ENCODE peak calls at places on chromosomes 7 and 10, in five cellular contexts. One of them, this sample, is unnamed.

GRCh38 chr7:113087278-113087998 is 811 bp upstream of the GPR85 start:
- DNase-seq in breast epithelium: no peak
- DNase-seq in dorsolateral prefrontal cortex: no peak
- DNase-seq in pancreas: no peak
- DNase-seq in IMR-90: peak
- DNase-seq in this sample: no peak

GRCh38 chr7:81457858-81458522 is 311.9 kb downstream of the HGF start:
- DNase-seq in breast epithelium: no peak
- DNase-seq in dorsolateral prefrontal cortex: no peak
- DNase-seq in pancreas: no peak
- DNase-seq in IMR-90: peak
- DNase-seq in this sample: no peak

GRCh38 chr10:96964131-96964530 is 132.0 kb downstream of the LCOR start:
- DNase-seq in breast epithelium: no peak
- DNase-seq in dorsolateral prefrontal cortex: no peak
- DNase-seq in pancreas: no peak
- DNase-seq in IMR-90: no peak
- DNase-seq in this sample: no peak

GRCh38 chr10:133464582-133465031 is 10.9 kb downstream of the SCART1 start:
- DNase-seq in breast epithelium: no peak
- DNase-seq in dorsolateral prefrontal cortex: no peak
- DNase-seq in pancreas: peak
- DNase-seq in IMR-90: no peak
- DNase-seq in this sample: no peak

GRCh38 chr10:122190553-122190952 is 80.5 kb upstream of the BTBD16 start:
- DNase-seq in breast epithelium: no peak
- DNase-seq in dorsolateral prefrontal cortex: no peak
- DNase-seq in pancreas: no peak
- DNase-seq in IMR-90: no peak
- DNase-seq in this sample: no peak

GRCh38 chr10:10096898-10097297 is 920.8 kb upstream of the CELF2 start:
- DNase-seq in breast epithelium: no peak
- DNase-seq in dorsolateral prefrontal cortex: no peak
- DNase-seq in pancreas: no peak
- DNase-seq in IMR-90: no peak
- DNase-seq in this sample: no peak

GRCh38 chr10:95397747-95398146 is 106.9 kb upstream of the PDLIM1 start:
- DNase-seq in breast epithelium: no peak
- DNase-seq in dorsolateral prefrontal cortex: no peak
- DNase-seq in pancreas: no peak
- DNase-seq in IMR-90: no peak
- DNase-seq in this sample: no peak

GRCh38 chr10:11877506-11877905 is 54.4 kb downstream of the PROSER2 start:
- DNase-seq in breast epithelium: no peak
- DNase-seq in dorsolateral prefrontal cortex: no peak
- DNase-seq in pancreas: no peak
- DNase-seq in IMR-90: no peak
- DNase-seq in this sample: no peak

GRCh38 chr7:74582447-74583039 is 75.0 kb upstream of the GTF2I start:
- DNase-seq in breast epithelium: no peak
- DNase-seq in dorsolateral prefrontal cortex: no peak
- DNase-seq in pancreas: no peak
- DNase-seq in IMR-90: no peak
- DNase-seq in this sample: no peak

GRCh38 chr7:74585844-74586243 is 71.7 kb upstream of the GTF2I start:
- DNase-seq in breast epithelium: no peak
- DNase-seq in dorsolateral prefrontal cortex: no peak
- DNase-seq in pancreas: no peak
- DNase-seq in IMR-90: no peak
- DNase-seq in this sample: no peak

GRCh38 chr7:74583630-74584029 is 73.9 kb upstream of the GTF2I start:
- DNase-seq in breast epithelium: no peak
- DNase-seq in dorsolateral prefrontal cortex: no peak
- DNase-seq in pancreas: no peak
- DNase-seq in IMR-90: no peak
- DNase-seq in this sample: no peak

GRCh38 chr7:74586258-74587200 is 71.0 kb upstream of the GTF2I start:
- DNase-seq in breast epithelium: no peak
- DNase-seq in dorsolateral prefrontal cortex: no peak
- DNase-seq in pancreas: no peak
- DNase-seq in IMR-90: no peak
- DNase-seq in this sample: no peak

DNA sequence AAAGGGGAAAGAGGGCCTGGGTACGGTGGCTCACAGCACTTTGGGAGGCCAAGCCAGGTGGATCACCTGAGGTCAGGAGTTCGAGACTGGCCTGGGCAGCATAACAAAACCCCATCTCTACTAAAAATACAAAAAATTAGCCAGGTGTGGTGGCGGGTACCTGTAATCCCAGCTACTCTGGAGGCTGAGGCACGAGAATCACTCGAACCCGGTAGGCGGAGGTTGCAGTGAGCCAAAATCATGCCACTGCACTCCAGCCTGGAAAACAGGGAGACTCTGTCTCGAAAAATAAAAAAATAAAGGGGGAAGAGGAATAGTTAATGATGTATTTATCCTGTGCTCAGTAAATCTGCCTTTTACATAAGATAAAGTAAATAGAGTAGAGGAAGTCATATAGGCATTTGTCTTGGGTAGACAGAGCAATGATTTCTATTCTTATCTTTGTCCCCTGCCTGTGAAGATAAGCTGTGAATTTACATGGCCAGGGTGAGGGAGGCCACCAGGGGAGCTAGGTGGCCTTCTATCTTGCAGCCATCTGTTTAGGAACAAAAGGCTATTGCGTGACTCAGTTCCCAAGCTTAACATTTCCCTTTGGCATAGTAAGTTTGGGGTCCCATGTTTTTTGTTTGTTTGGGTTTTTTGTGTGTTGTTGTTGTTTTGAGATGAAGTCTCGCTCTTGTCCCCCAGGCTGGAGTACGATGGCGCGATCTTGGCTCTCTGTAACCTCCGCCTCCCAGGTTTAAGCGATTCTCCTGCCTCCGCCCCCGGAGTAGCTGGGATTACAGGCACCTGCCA is 73.2 kb upstream of the GTF2I start:
- DNase-seq in breast epithelium: no peak
- DNase-seq in dorsolateral prefrontal cortex: no peak
- DNase-seq in pancreas: no peak
- DNase-seq in IMR-90: no peak
- DNase-seq in this sample: no peak
- TF ChIP-seq CTCF in breast epithelium: no peak
- TF ChIP-seq CTCF in dorsolateral prefrontal cortex: no peak
- TF ChIP-seq CTCF in pancreas: no peak
- TF ChIP-seq CTCF in IMR-90: no peak
- TF ChIP-seq CTCF in this sample: no peak

GRCh38 chr10:71429304-71429703 is 32.6 kb downstream of the CDH23 start:
- DNase-seq in breast epithelium: no peak
- DNase-seq in dorsolateral prefrontal cortex: no peak
- DNase-seq in pancreas: no peak
- DNase-seq in IMR-90: no peak
- DNase-seq in this sample: no peak

GRCh38 chr10:71431216-71431944 is 34.7 kb downstream of the CDH23 start:
- DNase-seq in breast epithelium: no peak
- DNase-seq in dorsolateral prefrontal cortex: no peak
- DNase-seq in pancreas: no peak
- DNase-seq in IMR-90: no peak
- DNase-seq in this sample: no peak

GRCh38 chr10:71427246-71427645 is 30.5 kb downstream of the CDH23 start:
- DNase-seq in breast epithelium: no peak
- DNase-seq in dorsolateral prefrontal cortex: no peak
- DNase-seq in pancreas: no peak
- DNase-seq in IMR-90: no peak
- DNase-seq in this sample: no peak

GRCh38 chr10:71431945-71432905 is 35.5 kb downstream of the CDH23 start:
- DNase-seq in breast epithelium: no peak
- DNase-seq in dorsolateral prefrontal cortex: no peak
- DNase-seq in pancreas: peak
- DNase-seq in IMR-90: no peak
- DNase-seq in this sample: no peak

DNA sequence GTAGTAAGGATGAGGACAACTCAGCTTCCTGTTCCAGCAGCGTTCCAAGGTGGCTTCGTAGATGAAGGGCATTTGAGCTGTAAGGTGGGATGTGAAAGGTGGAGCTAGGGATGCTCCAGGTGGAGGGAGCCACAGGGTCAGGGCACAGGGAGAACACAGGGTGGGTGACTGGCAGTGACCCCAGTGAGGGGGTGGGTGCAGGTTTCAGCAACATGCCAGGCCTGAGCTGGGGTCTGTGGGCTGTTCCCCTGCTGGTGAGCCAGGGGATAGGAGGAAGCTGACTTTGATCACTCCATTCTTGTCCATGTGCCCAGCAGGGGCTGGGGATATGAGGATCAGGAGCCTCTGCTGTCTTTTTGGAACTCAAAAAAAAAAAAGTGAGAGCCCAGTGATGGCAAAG is 33.2 kb downstream of the CDH23 start:
- DNase-seq in breast epithelium: no peak
- DNase-seq in dorsolateral prefrontal cortex: no peak
- DNase-seq in pancreas: no peak
- DNase-seq in IMR-90: no peak
- DNase-seq in this sample: no peak
- TF ChIP-seq CTCF in breast epithelium: no peak
- TF ChIP-seq CTCF in dorsolateral prefrontal cortex: no peak
- TF ChIP-seq CTCF in pancreas: no peak
- TF ChIP-seq CTCF in IMR-90: no peak
- TF ChIP-seq CTCF in this sample: no peak

GRCh38 chr10:119516381-119517234 is 25.9 kb downstream of the RGS10 start:
- DNase-seq in breast epithelium: no peak
- DNase-seq in dorsolateral prefrontal cortex: no peak
- DNase-seq in pancreas: no peak
- DNase-seq in IMR-90: no peak
- DNase-seq in this sample: peak
- TF ChIP-seq CTCF in breast epithelium: no peak
- TF ChIP-seq CTCF in dorsolateral prefrontal cortex: no peak
- TF ChIP-seq CTCF in pancreas: no peak
- TF ChIP-seq CTCF in IMR-90: no peak
- TF ChIP-seq CTCF in this sample: no peak

GRCh38 chr7:51949726-51950644 is 633.4 kb upstream of the COBL start:
- DNase-seq in breast epithelium: no peak
- DNase-seq in dorsolateral prefrontal cortex: no peak
- DNase-seq in pancreas: no peak
- DNase-seq in IMR-90: no peak
- DNase-seq in this sample: no peak
- TF ChIP-seq CTCF in breast epithelium: no peak
- TF ChIP-seq CTCF in dorsolateral prefrontal cortex: no peak
- TF ChIP-seq CTCF in pancreas: no peak
- TF ChIP-seq CTCF in IMR-90: no peak
- TF ChIP-seq CTCF in this sample: no peak

GRCh38 chr7:114428211-114428610 is 13.6 kb downstream of the FOXP2 start:
- DNase-seq in breast epithelium: no peak
- DNase-seq in dorsolateral prefrontal cortex: no peak
- DNase-seq in pancreas: no peak
- DNase-seq in IMR-90: no peak
- DNase-seq in this sample: no peak

GRCh38 chr7:114426380-114426779 is 11.8 kb downstream of the FOXP2 start:
- DNase-seq in breast epithelium: no peak
- DNase-seq in dorsolateral prefrontal cortex: no peak
- DNase-seq in pancreas: no peak
- DNase-seq in IMR-90: no peak
- DNase-seq in this sample: no peak

GRCh38 chr7:114423218-114423496 is 8.5 kb downstream of the FOXP2 start:
- DNase-seq in breast epithelium: no peak
- DNase-seq in dorsolateral prefrontal cortex: no peak
- DNase-seq in pancreas: no peak
- DNase-seq in IMR-90: no peak
- DNase-seq in this sample: no peak

GRCh38 chr7:114422478-114423217 is 8.0 kb downstream of the FOXP2 start:
- DNase-seq in breast epithelium: no peak
- DNase-seq in dorsolateral prefrontal cortex: no peak
- DNase-seq in pancreas: no peak
- DNase-seq in IMR-90: no peak
- DNase-seq in this sample: no peak

DNA sequence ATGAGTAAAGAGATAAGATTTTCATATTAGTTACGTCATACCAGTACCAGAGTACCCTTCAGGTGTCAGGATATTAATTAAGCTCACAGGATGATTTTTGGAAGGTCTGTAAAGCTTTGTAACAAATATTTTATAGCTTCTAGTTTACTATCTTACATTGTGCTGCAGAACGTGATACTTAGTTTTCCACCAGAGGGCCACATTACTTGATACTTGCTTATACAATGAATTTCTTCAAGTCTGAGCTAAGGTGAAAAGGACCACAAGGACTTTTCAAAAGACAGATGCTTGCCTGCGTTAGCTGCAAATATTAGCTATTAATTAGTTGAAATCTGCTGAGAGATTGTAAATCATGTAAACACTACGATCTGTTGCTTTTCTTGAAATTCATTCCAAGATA is 12.2 kb downstream of the FOXP2 start:
- DNase-seq in breast epithelium: no peak
- DNase-seq in dorsolateral prefrontal cortex: no peak
- DNase-seq in pancreas: no peak
- DNase-seq in IMR-90: peak
- DNase-seq in this sample: no peak
- TF ChIP-seq CTCF in breast epithelium: no peak
- TF ChIP-seq CTCF in dorsolateral prefrontal cortex: peak
- TF ChIP-seq CTCF in pancreas: no peak
- TF ChIP-seq CTCF in IMR-90: peak
- TF ChIP-seq CTCF in this sample: no peak

GRCh38 chr7:144006029-144006428 is 5.9 kb downstream of the OR6B1 start:
- DNase-seq in breast epithelium: no peak
- DNase-seq in dorsolateral prefrontal cortex: no peak
- DNase-seq in pancreas: no peak
- DNase-seq in IMR-90: no peak
- DNase-seq in this sample: no peak

GRCh38 chr7:144009361-144009760 is 9.2 kb downstream of the OR6B1 start:
- DNase-seq in breast epithelium: no peak
- DNase-seq in dorsolateral prefrontal cortex: no peak
- DNase-seq in pancreas: no peak
- DNase-seq in IMR-90: no peak
- DNase-seq in this sample: no peak

DNA sequence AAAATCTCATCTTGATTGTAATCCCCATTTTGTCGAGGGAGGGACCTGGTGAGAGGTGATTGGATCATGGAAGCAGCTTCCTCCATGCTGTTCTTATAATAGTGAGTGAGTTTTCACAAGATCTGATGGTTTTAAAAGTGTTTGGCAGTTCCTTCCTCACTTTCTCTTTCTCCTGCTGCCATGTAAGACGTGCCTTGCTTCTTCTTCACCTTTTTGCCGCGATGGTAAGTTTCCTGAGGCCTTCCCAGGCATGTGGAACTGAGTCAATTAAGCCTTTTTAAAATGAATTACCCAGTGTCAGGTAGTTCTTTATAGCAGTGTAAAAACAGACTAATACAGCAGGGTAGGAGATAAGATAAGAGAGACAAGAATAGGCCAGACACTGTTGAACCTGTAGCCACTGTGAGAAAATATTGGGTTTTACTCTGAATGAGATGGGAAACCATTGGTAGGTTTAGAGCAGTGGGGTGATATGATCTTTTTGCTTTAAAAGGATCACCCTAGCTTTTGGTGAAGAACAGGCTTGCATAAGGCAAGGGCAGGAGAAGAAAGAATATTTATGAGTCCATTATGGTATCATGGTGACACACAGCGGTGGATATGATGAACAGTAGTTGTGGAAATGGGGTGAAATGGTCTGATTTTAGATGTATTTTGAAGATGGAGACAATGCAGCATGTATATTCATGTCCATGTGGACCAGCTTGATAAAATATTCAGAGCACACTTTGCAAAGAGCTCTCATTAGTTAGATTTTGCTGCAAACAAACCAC is 11.5 kb downstream of the OR6B1 start:
- DNase-seq in breast epithelium: no peak
- DNase-seq in dorsolateral prefrontal cortex: no peak
- DNase-seq in pancreas: no peak
- DNase-seq in IMR-90: peak
- DNase-seq in this sample: no peak
- TF ChIP-seq CTCF in breast epithelium: no peak
- TF ChIP-seq CTCF in dorsolateral prefrontal cortex: no peak
- TF ChIP-seq CTCF in pancreas: no peak
- TF ChIP-seq CTCF in IMR-90: peak
- TF ChIP-seq CTCF in this sample: no peak